ENCODE peak calls at places on chromosomes 16 and 17, in four cellular contexts. H is K562, Q is HepG2, X is GM12878. C is an unnamed sample.
A peak's percentile ranks its signal among the peaks of the same experiment; 100 is the strongest.

GRCh38 chr16:71882505-71883192 is 1.3 kb downstream of the ZNF821 start:
- DNase-seq in H (peak; percentile 83), Q (peak; percentile 74), X (peak; percentile 87), C (peak; percentile 83)

GRCh38 chr17:15364615-15365014 is 23.2 kb upstream of the TEKT3 start:
- DNase-seq in H (no peak), Q (peak; percentile 33), X (no peak), C (no peak)

GRCh38 chr17:30720013-30720471 is 104.5 kb downstream of the CRLF3 start:
- DNase-seq in H (no peak), Q (no peak), X (no peak), C (no peak)

GRCh38 chr16:25014500-25015147 is 545 bp downstream of the ARHGAP17 start:
- DNase-seq in H (peak; percentile 56), Q (peak; percentile 59), X (no peak), C (peak; percentile 59)

GRCh38 chr16:80265624-80266306 is 275.0 kb upstream of the DYNLRB2 start:
- DNase-seq in H (no peak), Q (peak; percentile 99), X (no peak), C (no peak)

GRCh38 chr17:77428020-77428781 is 287.4 kb downstream of the SEC14L1 start:
- DNase-seq in H (peak; percentile 58), Q (no peak), X (no peak), C (no peak)

GRCh38 chr16:15749371-15749770 is 99.3 kb downstream of the NDE1 start:
- DNase-seq in H (no peak), Q (no peak), X (no peak), C (no peak)

GRCh38 chr17:65545708-65546523 is 15.5 kb downstream of the AXIN2 start:
- DNase-seq in H (no peak), Q (no peak), X (no peak), C (no peak)

GRCh38 chr17:50052822-50053653 is 2.9 kb upstream of the ITGA3 start:
- DNase-seq in H (peak; percentile 24), Q (peak; percentile 57), X (no peak), C (peak; percentile 71)

GRCh38 chr16:67730326-67730725 is 11.2 kb upstream of the GFOD2 start:
- DNase-seq in H (no peak), Q (no peak), X (no peak), C (no peak)

GRCh38 chr17:1496814-1497325 is 4.4 kb upstream of the MYO1C start:
- DNase-seq in H (no peak), Q (no peak), X (no peak), C (no peak)

GRCh38 chr16:13852827-13853226 is 67.1 kb upstream of the ERCC4 start:
- DNase-seq in H (no peak), Q (no peak), X (no peak), C (no peak)

GRCh38 chr17:81556175-81556691 is 4.1 kb upstream of the FAAP100 start:
- DNase-seq in H (peak; percentile 49), Q (peak; percentile 45), X (no peak), C (no peak)

GRCh38 chr17:73657473-73658116 is 13.3 kb upstream of the SDK2 start:
- DNase-seq in H (peak; percentile 59), Q (peak; percentile 53), X (no peak), C (no peak)

GRCh38 chr17:29102741-29103181 is 59.8 kb downstream of the PIPOX start:
- DNase-seq in H (no peak), Q (no peak), X (no peak), C (no peak)

GRCh38 chr16:920722-921121 is 50.1 kb downstream of the LMF1 start:
- DNase-seq in H (no peak), Q (no peak), X (no peak), C (no peak)

GRCh38 chr16:46884513-46885293 is 541 bp downstream of the GPT2 start:
- DNase-seq in H (no peak), Q (no peak), X (no peak), C (peak; percentile 31)

GRCh38 chr16:57029161-57030160 is 40.1 kb downstream of the NLRC5 start:
- DNase-seq in H (no peak), Q (no peak), X (no peak), C (no peak)

GRCh38 chr17:4934173-4934979 is 2.3 kb downstream of the GP1BA start:
- DNase-seq in H (peak; percentile 55), Q (peak; percentile 46), X (no peak), C (peak; percentile 20)

GRCh38 chr17:1203111-1203966 is 23.6 kb upstream of the ABR start:
- DNase-seq in H (peak; percentile 14), Q (no peak), X (no peak), C (peak; percentile 56)

GRCh38 chr17:48995871-48996695 is 1.1 kb upstream of the IGF2BP1 start:
- DNase-seq in H (peak; percentile 92), Q (peak; percentile 93), X (no peak), C (peak; percentile 47)

GRCh38 chr17:44585315-44585714 is 28.0 kb downstream of the FZD2 start:
- DNase-seq in H (no peak), Q (no peak), X (no peak), C (no peak)

GRCh38 chr16:64654137-64654652 is 467.7 kb downstream of the CDH11 start:
- DNase-seq in H (no peak), Q (no peak), X (no peak), C (no peak)

GRCh38 chr17:42284020-42284369 is 4.3 kb upstream of the STAT5A start:
- DNase-seq in H (no peak), Q (no peak), X (no peak), C (no peak)

GRCh38 chr17:61129876-61130275 is 269.8 kb upstream of the TBX2 start:
- DNase-seq in H (no peak), Q (no peak), X (no peak), C (no peak)

GRCh38 chr17:76935331-76935730 is 67.1 kb downstream of the MGAT5B start:
- DNase-seq in H (no peak), Q (no peak), X (no peak), C (no peak)

GRCh38 chr17:1108810-1109605 is 70.8 kb downstream of the ABR start:
- DNase-seq in H (no peak), Q (no peak), X (no peak), C (peak; percentile 42)

GRCh38 chr17:193841-194806 is 12.7 kb upstream of the DOC2B start:
- DNase-seq in H (no peak), Q (peak; percentile 60), X (no peak), C (no peak)

GRCh38 chr17:74336307-74336706 is 10.3 kb downstream of the KIF19 start:
- DNase-seq in H (no peak), Q (no peak), X (no peak), C (no peak)

GRCh38 chr16:31402687-31403086 is 9.6 kb downstream of the ITGAD start:
- DNase-seq in H (no peak), Q (no peak), X (no peak), C (no peak)

GRCh38 chr17:81448960-81449359 is 53.7 kb downstream of the BAHCC1 start:
- DNase-seq in H (no peak), Q (no peak), X (no peak), C (no peak)

GRCh38 chr17:48393271-48393670 is 36.7 kb downstream of the SKAP1 start:
- DNase-seq in H (no peak), Q (no peak), X (no peak), C (no peak)

GRCh38 chr17:75615301-75615700 is 17.9 kb upstream of the SMIM5 start:
- DNase-seq in H (peak; percentile 47), Q (no peak), X (no peak), C (no peak)

GRCh38 chr16:87765473-87765775 is 362 bp downstream of the KLHDC4 start:
- DNase-seq in H (peak; percentile 40), Q (no peak), X (no peak), C (peak; percentile 38)
- TF ChIP-seq MAX in H (no peak), Q (no peak), X (no peak), C (peak; percentile 38)

GRCh38 chr16:11679941-11680911 is 12.0 kb downstream of the SNN start:
- DNase-seq in H (no peak), Q (no peak), X (no peak), C (no peak)

GRCh38 chr16:11676799-11677198 is 8.5 kb downstream of the SNN start:
- DNase-seq in H (no peak), Q (no peak), X (no peak), C (no peak)

GRCh38 chr16:11677451-11677951 is 9.2 kb downstream of the SNN start:
- DNase-seq in H (no peak), Q (no peak), X (no peak), C (no peak)

GRCh38 chr16:11679250-11679649 is 11.0 kb downstream of the SNN start:
- DNase-seq in H (no peak), Q (no peak), X (no peak), C (no peak)

GRCh38 chr16:11677959-11678881 is 10.0 kb downstream of the SNN start:
- DNase-seq in H (no peak), Q (no peak), X (peak; percentile 61), C (no peak)
- H3K79me2 ChIP-seq in H (no peaks in the 10 kb centered on the region), Q (no peaks in the 10 kb centered on the region), X (peaks cover 28% of the 10 kb centered on the region), C (no peaks in the 10 kb centered on the region)

GRCh38 chr17:53627511-53627910 is 195.2 kb upstream of the KIF2B start:
- DNase-seq in H (no peak), Q (no peak), X (no peak), C (no peak)
- TF ChIP-seq MYC in H (no peak), Q (no peak), X (no peak), C (no peak)

DNA sequence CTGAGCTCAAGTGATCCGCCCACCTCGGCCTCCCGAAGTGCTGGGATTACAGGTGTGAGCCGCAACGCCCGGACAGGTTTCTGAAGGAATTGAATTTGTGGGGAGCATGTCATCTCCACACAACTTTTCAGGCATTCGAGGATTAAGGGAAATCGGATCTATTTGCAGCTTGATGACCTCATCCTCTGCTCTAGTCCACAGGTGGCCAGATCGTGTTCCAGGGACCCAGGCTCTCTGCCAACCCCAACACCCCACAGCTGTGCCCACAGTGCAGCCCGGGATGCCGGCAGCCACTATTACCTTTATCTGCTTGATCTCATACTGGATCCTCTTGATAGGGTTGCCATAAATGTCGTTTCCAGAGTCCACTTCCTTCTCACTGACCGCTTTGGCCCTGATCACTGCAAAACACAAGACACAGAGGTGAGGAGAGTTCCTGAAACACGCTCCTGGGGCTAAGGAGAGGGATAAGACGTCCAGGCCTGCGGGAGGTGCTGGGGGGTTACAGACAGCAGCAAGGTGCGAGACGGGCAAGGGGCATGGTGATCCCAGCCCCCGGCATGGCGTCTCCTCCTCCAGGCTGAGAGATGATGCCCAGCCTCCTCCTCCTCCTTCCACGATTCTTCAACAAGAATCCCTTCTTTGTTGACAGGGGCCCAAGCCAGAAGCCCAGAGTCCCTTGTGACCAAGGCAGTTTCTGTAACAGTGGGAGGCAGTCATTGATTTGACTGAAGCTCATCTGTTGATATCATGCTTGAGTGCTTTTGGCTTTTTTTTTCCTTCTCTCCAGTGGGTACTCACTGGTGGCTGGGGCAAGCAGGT is 29.3 kb downstream of the CEP295NL start:
- DNase-seq in H (no peak), Q (no peak), X (no peak), C (peak; percentile 94)
- TF ChIP-seq MAX in H (no peak), Q (no peak), X (no peak), C (no peak)

GRCh38 chr17:38893612-38894011 is 23.8 kb downstream of the LASP1 start:
- DNase-seq in H (peak; percentile 43), Q (no peak), X (no peak), C (peak; percentile 24)
- H3K79me2 ChIP-seq in H (peaks cover 13% of the 10 kb centered on the region), Q (peaks cover 4% of the 10 kb centered on the region), X (no peaks in the 10 kb centered on the region), C (peaks cover 16% of the 10 kb centered on the region)

DNA sequence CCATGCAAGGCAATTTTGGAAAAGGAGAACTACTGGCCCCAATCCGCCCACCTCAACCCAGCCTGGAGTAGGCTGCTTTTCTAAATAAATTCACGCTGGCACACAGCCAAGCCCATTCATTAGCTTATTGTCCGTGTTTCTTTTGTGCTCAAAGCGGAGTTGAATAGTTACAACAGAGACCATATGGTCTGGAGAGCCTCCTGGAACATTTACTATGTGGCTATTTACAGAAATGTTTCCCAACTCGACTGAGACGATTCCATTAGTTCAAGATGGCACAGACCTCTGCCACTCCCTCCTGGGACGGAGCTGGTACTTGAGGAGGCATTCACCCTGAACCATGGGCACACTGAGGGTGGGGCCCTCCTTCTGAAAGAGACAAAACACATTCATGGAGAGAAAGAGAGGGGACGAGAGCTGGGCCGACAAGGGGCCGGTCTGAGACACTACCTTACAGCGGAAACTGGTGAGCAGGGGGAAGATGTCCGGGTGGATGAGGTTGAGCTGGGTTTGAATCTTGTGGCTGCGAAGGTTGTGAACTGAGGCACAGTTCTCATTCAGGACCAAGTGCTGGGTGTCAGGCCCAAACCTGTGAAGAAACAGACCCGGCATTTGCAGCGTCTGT is 15.7 kb downstream of the ELAC2 start:
- DNase-seq in H (no peak), Q (no peak), X (no peak), C (no peak)
- TF ChIP-seq MYC in H (no peak), Q (no peak), X (no peak), C (no peak)

C was measured in endothelial cell of umbilical vein.